ENCODE peak calls at places on chromosomes 3 and 15, in four cellular contexts. One of them, this sample, is unnamed.

GRCh38 chr15:92882697-92883642 is 17.2 kb upstream of the CHD2 start:
- DNase-seq in right cardiac atrium: peak
- DNase-seq in iPS DF 6.9: no peak
- DNase-seq in fibroblast of lung: no peak
- DNase-seq in this sample: no peak

GRCh38 chr3:141262306-141262705 is 30.7 kb downstream of the PXYLP1 start:
- DNase-seq in right cardiac atrium: no peak
- DNase-seq in iPS DF 6.9: no peak
- DNase-seq in fibroblast of lung: peak
- DNase-seq in this sample: no peak

GRCh38 chr3:159928071-159928491 is 60.6 kb upstream of the IL12A start:
- DNase-seq in right cardiac atrium: no peak
- DNase-seq in iPS DF 6.9: no peak
- DNase-seq in fibroblast of lung: peak
- DNase-seq in this sample: no peak

GRCh38 chr3:30664449-30664848 is 58.0 kb downstream of the TGFBR2 start:
- DNase-seq in right cardiac atrium: peak
- DNase-seq in iPS DF 6.9: no peak
- DNase-seq in fibroblast of lung: no peak
- DNase-seq in this sample: no peak

GRCh38 chr3:113214917-113215595 is 3.7 kb downstream of the BOC start:
- DNase-seq in right cardiac atrium: no peak
- DNase-seq in iPS DF 6.9: no peak
- DNase-seq in fibroblast of lung: peak
- DNase-seq in this sample: no peak

GRCh38 chr3:189361103-189361835 is 189.5 kb downstream of the TPRG1 start:
- DNase-seq in right cardiac atrium: no peak
- DNase-seq in iPS DF 6.9: no peak
- DNase-seq in fibroblast of lung: peak
- DNase-seq in this sample: no peak

GRCh38 chr3:84547971-84548970 is 410.5 kb upstream of the CADM2 start:
- DNase-seq in right cardiac atrium: peak
- DNase-seq in iPS DF 6.9: peak
- DNase-seq in fibroblast of lung: peak
- DNase-seq in this sample: no peak

GRCh38 chr3:170753421-170754344 is 116.3 kb downstream of the RPL22L1 start:
- DNase-seq in right cardiac atrium: no peak
- DNase-seq in iPS DF 6.9: no peak
- DNase-seq in fibroblast of lung: peak
- DNase-seq in this sample: no peak

GRCh38 chr15:37903932-37904493 is 30.4 kb upstream of the TMCO5A start:
- DNase-seq in right cardiac atrium: no peak
- DNase-seq in iPS DF 6.9: no peak
- DNase-seq in fibroblast of lung: no peak
- DNase-seq in this sample: no peak

GRCh38 chr3:120022729-120023128 is 71.5 kb downstream of the GSK3B start:
- DNase-seq in right cardiac atrium: no peak
- DNase-seq in iPS DF 6.9: no peak
- DNase-seq in fibroblast of lung: peak
- DNase-seq in this sample: no peak

GRCh38 chr3:49899815-49900214 is 3.9 kb downstream of the MST1R start:
- DNase-seq in right cardiac atrium: no peak
- DNase-seq in iPS DF 6.9: no peak
- DNase-seq in fibroblast of lung: no peak
- DNase-seq in this sample: no peak

GRCh38 chr3:190517696-190518095 is 3.8 kb downstream of the IL1RAP start:
- DNase-seq in right cardiac atrium: no peak
- DNase-seq in iPS DF 6.9: no peak
- DNase-seq in fibroblast of lung: peak
- DNase-seq in this sample: no peak

GRCh38 chr15:76398301-76398700 is 61.7 kb downstream of the ISL2 start:
- DNase-seq in right cardiac atrium: no peak
- DNase-seq in iPS DF 6.9: no peak
- DNase-seq in fibroblast of lung: no peak
- DNase-seq in this sample: no peak

GRCh38 chr15:63565784-63566183 is 31.4 kb upstream of the FBXL22 start:
- DNase-seq in right cardiac atrium: no peak
- DNase-seq in iPS DF 6.9: no peak
- DNase-seq in fibroblast of lung: no peak
- DNase-seq in this sample: no peak

GRCh38 chr15:26115229-26115943 is 252.3 kb upstream of the ATP10A start:
- DNase-seq in right cardiac atrium: no peak
- DNase-seq in iPS DF 6.9: no peak
- DNase-seq in fibroblast of lung: no peak
- DNase-seq in this sample: no peak

GRCh38 chr15:64461577-64462162 is 1.3 kb downstream of the ZNF609 start:
- DNase-seq in right cardiac atrium: no peak
- DNase-seq in iPS DF 6.9: no peak
- DNase-seq in fibroblast of lung: peak
- DNase-seq in this sample: no peak

GRCh38 chr3:59499954-59500353 is 450.1 kb upstream of the CFAP20DC start:
- DNase-seq in right cardiac atrium: no peak
- DNase-seq in iPS DF 6.9: no peak
- DNase-seq in fibroblast of lung: no peak
- DNase-seq in this sample: no peak

GRCh38 chr3:5052247-5052646 is 69.8 kb upstream of the ARL8B start:
- DNase-seq in right cardiac atrium: no peak
- DNase-seq in iPS DF 6.9: no peak
- DNase-seq in fibroblast of lung: no peak
- DNase-seq in this sample: no peak

GRCh38 chr3:64141476-64141875 is 83.8 kb downstream of the PRICKLE2 start:
- DNase-seq in right cardiac atrium: no peak
- DNase-seq in iPS DF 6.9: no peak
- DNase-seq in fibroblast of lung: peak
- DNase-seq in this sample: no peak

GRCh38 chr3:46538803-46539442 is 27.2 kb downstream of the LRRC2 start:
- DNase-seq in right cardiac atrium: peak
- DNase-seq in iPS DF 6.9: no peak
- DNase-seq in fibroblast of lung: peak
- DNase-seq in this sample: peak

GRCh38 chr15:100687532-100688215 is 85.3 kb downstream of the ASB7 start:
- DNase-seq in right cardiac atrium: no peak
- DNase-seq in iPS DF 6.9: no peak
- DNase-seq in fibroblast of lung: peak
- DNase-seq in this sample: no peak

GRCh38 chr3:64691051-64691450 is 3.3 kb upstream of the ADAMTS9 start:
- DNase-seq in right cardiac atrium: peak
- DNase-seq in iPS DF 6.9: no peak
- DNase-seq in fibroblast of lung: peak
- DNase-seq in this sample: no peak

GRCh38 chr15:58357529-58358476 is 74.0 kb upstream of the LIPC start:
- DNase-seq in right cardiac atrium: no peak
- DNase-seq in iPS DF 6.9: no peak
- DNase-seq in fibroblast of lung: peak
- DNase-seq in this sample: no peak

GRCh38 chr15:56052389-56053045 is 59.1 kb upstream of the NEDD4 start:
- DNase-seq in right cardiac atrium: no peak
- DNase-seq in iPS DF 6.9: no peak
- DNase-seq in fibroblast of lung: peak
- DNase-seq in this sample: no peak

GRCh38 chr3:99351097-99351496 is 287.3 kb upstream of the COL8A1 start:
- DNase-seq in right cardiac atrium: no peak
- DNase-seq in iPS DF 6.9: no peak
- DNase-seq in fibroblast of lung: no peak
- DNase-seq in this sample: no peak

GRCh38 chr3:148940983-148941382 is 50.4 kb upstream of the GYG1 start:
- DNase-seq in right cardiac atrium: no peak
- DNase-seq in iPS DF 6.9: no peak
- DNase-seq in fibroblast of lung: no peak
- DNase-seq in this sample: no peak

GRCh38 chr15:74060251-74060650 is 22.1 kb downstream of the GOLGA6A start:
- DNase-seq in right cardiac atrium: no peak
- DNase-seq in iPS DF 6.9: no peak
- DNase-seq in fibroblast of lung: no peak
- DNase-seq in this sample: no peak

GRCh38 chr15:28103831-28104230 is 4.7 kb upstream of the OCA2 start:
- DNase-seq in right cardiac atrium: no peak
- DNase-seq in iPS DF 6.9: no peak
- DNase-seq in fibroblast of lung: no peak
- DNase-seq in this sample: no peak

GRCh38 chr15:34796847-34797246 is 1.5 kb upstream of the ACTC1 start:
- DNase-seq in right cardiac atrium: peak
- DNase-seq in iPS DF 6.9: no peak
- DNase-seq in fibroblast of lung: no peak
- DNase-seq in this sample: no peak

GRCh38 chr15:24878153-24878552 is 76.6 kb upstream of the SNRPN start:
- DNase-seq in right cardiac atrium: no peak
- DNase-seq in iPS DF 6.9: no peak
- DNase-seq in fibroblast of lung: peak
- DNase-seq in this sample: no peak

GRCh38 chr3:11455977-11456376 is 183.8 kb downstream of the ATG7 start:
- DNase-seq in right cardiac atrium: no peak
- DNase-seq in iPS DF 6.9: no peak
- DNase-seq in fibroblast of lung: peak
- DNase-seq in this sample: no peak

GRCh38 chr3:71724171-71724453 is 1.1 kb downstream of the EIF4E3 start:
- DNase-seq in right cardiac atrium: no peak
- DNase-seq in iPS DF 6.9: no peak
- DNase-seq in fibroblast of lung: no peak
- DNase-seq in this sample: no peak
- H3K27ac ChIP-seq in right cardiac atrium: no peak
- H3K27ac ChIP-seq in iPS DF 6.9: no peak
- H3K27ac ChIP-seq in fibroblast of lung: no peak
- H3K27ac ChIP-seq in this sample: peak

GRCh38 chr3:122577409-122578028 is at the start of gene PARP15:
- DNase-seq in right cardiac atrium: peak
- DNase-seq in iPS DF 6.9: no peak
- DNase-seq in fibroblast of lung: peak
- DNase-seq in this sample: no peak
- H3K27ac ChIP-seq in right cardiac atrium: no peak
- H3K27ac ChIP-seq in iPS DF 6.9: no peak
- H3K27ac ChIP-seq in fibroblast of lung: no peak
- H3K27ac ChIP-seq in this sample: no peak

DNA sequence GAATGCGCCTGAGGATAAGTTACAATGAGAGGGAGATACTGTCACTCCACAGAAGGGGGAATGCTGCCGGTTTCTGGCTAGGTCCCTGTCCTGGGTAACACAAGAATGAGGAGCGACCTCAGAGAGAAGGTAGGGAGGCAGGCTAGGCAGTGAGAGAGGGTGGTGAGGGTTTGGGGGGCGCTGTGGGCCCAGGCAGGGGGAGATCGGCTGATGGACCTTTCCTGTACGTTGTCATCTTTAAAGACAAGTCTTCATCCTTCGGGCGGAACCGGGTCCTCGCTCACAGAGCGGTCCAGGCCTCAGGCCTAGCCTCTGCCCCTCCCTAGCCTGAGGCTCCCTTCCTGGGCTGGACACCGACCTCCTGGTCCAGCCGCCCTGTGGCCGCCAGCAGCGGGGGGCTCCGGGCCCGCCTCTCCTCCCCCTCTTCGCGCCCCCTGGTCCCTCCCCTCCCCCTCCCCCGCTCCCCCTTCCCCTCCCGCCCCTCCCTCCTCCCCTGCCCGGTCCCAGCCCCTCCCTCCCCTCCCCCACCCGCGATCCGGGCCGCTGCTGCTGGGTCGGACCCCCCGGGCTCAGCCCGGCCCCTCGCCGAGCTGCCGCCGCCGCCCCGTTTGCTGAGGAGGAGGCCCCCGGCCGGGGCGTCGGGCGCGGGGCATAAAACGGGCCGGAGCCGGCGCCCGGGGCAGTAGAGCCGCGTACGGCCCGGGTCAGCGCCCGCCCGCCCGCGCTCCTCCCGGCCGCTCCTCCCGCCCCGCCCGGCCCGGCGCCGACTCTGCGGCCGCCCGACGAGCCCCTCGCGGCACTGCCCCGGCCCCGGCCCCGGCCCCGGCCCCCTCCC is at the start of gene CHRD:
- DNase-seq in right cardiac atrium: peak
- DNase-seq in iPS DF 6.9: no peak
- DNase-seq in fibroblast of lung: no peak
- DNase-seq in this sample: peak
- H3K27ac ChIP-seq in right cardiac atrium: peak
- H3K27ac ChIP-seq in iPS DF 6.9: no peak
- H3K27ac ChIP-seq in fibroblast of lung: no peak
- H3K27ac ChIP-seq in this sample: peak

GRCh38 chr3:13245579-13245978 is 172.3 kb upstream of the IQSEC1 start:
- DNase-seq in right cardiac atrium: no peak
- DNase-seq in iPS DF 6.9: no peak
- DNase-seq in fibroblast of lung: no peak
- DNase-seq in this sample: no peak

GRCh38 chr3:13241621-13242363 is 168.6 kb upstream of the IQSEC1 start:
- DNase-seq in right cardiac atrium: no peak
- DNase-seq in iPS DF 6.9: no peak
- DNase-seq in fibroblast of lung: no peak
- DNase-seq in this sample: no peak

GRCh38 chr3:13243571-13243970 is 170.3 kb upstream of the IQSEC1 start:
- DNase-seq in right cardiac atrium: no peak
- DNase-seq in iPS DF 6.9: no peak
- DNase-seq in fibroblast of lung: no peak
- DNase-seq in this sample: no peak

GRCh38 chr3:13242364-13242737 is 169.1 kb upstream of the IQSEC1 start:
- DNase-seq in right cardiac atrium: no peak
- DNase-seq in iPS DF 6.9: no peak
- DNase-seq in fibroblast of lung: no peak
- DNase-seq in this sample: no peak

GRCh38 chr3:13244695-13245449 is 171.6 kb upstream of the IQSEC1 start:
- DNase-seq in right cardiac atrium: no peak
- DNase-seq in iPS DF 6.9: no peak
- DNase-seq in fibroblast of lung: peak
- DNase-seq in this sample: no peak
- H3K27ac ChIP-seq in right cardiac atrium: no peak
- H3K27ac ChIP-seq in iPS DF 6.9: no peak
- H3K27ac ChIP-seq in fibroblast of lung: no peak
- H3K27ac ChIP-seq in this sample: no peak

DNA sequence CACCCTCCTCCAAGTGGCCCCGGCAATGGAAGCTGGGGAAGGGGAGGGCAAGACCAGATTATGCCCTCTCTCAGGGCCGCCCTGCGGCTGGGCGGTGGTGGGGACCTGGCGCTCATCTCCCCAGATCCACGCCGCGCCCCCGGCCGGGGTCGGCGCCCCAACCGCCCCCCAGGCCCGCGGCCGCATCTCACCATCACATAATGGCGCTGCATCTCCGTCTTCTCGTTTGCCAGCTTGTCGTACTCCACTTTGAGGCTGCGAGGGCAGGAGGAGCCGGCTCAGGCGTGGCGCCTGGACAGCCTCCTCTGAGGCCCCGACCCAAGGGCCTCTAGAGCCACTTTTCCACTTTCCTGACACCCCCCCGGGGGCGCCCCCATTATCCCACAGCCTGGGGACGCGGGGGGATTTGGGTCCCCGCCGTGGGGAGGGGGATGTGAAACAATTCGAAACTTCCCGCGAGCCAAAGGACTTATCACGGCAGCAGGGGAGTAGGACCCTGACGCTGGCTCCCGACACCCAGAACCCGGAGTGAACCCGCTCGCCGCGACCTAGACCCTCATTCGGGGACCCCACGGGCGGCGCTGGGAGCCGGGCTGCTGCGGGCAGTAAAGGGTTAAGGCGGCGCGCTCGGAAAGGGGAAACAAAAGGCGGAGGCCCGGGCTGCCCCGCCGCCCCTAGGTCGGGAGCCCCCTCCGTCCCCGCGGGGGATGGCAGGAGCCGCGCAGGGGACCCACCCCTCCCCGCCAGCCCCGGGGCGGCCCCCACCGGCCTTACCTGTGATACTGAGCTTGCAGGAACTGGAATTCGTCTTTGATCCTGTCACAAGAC is 2.1 kb downstream of the TLE3 start:
- DNase-seq in right cardiac atrium: peak
- DNase-seq in iPS DF 6.9: no peak
- DNase-seq in fibroblast of lung: no peak
- DNase-seq in this sample: peak
- H3K27ac ChIP-seq in right cardiac atrium: no peak
- H3K27ac ChIP-seq in iPS DF 6.9: no peak
- H3K27ac ChIP-seq in fibroblast of lung: peak
- H3K27ac ChIP-seq in this sample: peak